ENCODE peak calls at places on chromosomes 1 and 21, in ten cellular contexts. J is stimulated activated CD8-positive, alpha-beta memory T cell treated with anti-CD3 and anti-CD28 coated beads, Interleukin-7, amount 100 ng/mL, for 1 hour; U is caudate nucleus; O is hypothalamus; K is amniotic stem cell; H is Kasumi-1; G is Panc1; P is foreskin keratinocyte; N is T follicular helper cell; A is uterus. I is an unnamed sample.

GRCh38 chr1:39940253-39940652 is 14.7 kb upstream of the MFSD2A start:
- DNase-seq in J (no peak), U (no peak), O (no peak), K (no peak), H (peak; percentile 35), G (no peak), P (no peak), N (no peak), A (no peak), I (no peak)

GRCh38 chr1:63054184-63054583 is 268.2 kb upstream of the FOXD3 start:
- DNase-seq in J (no peak), U (no peak), O (no peak), K (no peak), H (no peak), G (no peak), P (no peak), N (no peak), A (no peak), I (no peak)

GRCh38 chr1:221478050-221478949 is 263.6 kb downstream of the DUSP10 start:
- DNase-seq in J (peak; percentile 28), U (peak; percentile 28), O (peak; percentile 6), K (peak; percentile 78), H (peak; percentile 73), G (peak; percentile 69), P (peak; percentile 60), N (peak; percentile 18), A (peak; percentile 22), I (peak; percentile 84)

GRCh38 chr1:221598122-221598521 is 143.8 kb downstream of the DUSP10 start:
- DNase-seq in J (no peak), U (no peak), O (no peak), K (no peak), H (no peak), G (no peak), P (no peak), N (no peak), A (no peak), I (no peak)

GRCh38 chr1:226945858-226946245 is 5.8 kb downstream of the COQ8A start:
- DNase-seq in J (no peak), U (no peak), O (no peak), K (no peak), H (no peak), G (no peak), P (no peak), N (no peak), A (no peak), I (no peak)

GRCh38 chr1:219587817-219588561 is 24.9 kb downstream of the ZC3H11B start:
- DNase-seq in J (no peak), U (no peak), O (no peak), K (peak; percentile 31), H (peak; percentile 97), G (no peak), P (no peak), N (no peak), A (no peak), I (no peak)

GRCh38 chr21:15309721-15310120 is 244.9 kb upstream of the NRIP1 start:
- DNase-seq in J (no peak), U (no peak), O (no peak), K (no peak), H (no peak), G (no peak), P (no peak), N (no peak), A (no peak), I (no peak)

GRCh38 chr1:5949074-5949760 is 43.0 kb downstream of the NPHP4 start:
- DNase-seq in J (no peak), U (no peak), O (no peak), K (no peak), H (no peak), G (no peak), P (no peak), N (no peak), A (no peak), I (peak; percentile 41)

GRCh38 chr1:208233978-208234377 is 10.2 kb downstream of the PLXNA2 start:
- DNase-seq in J (no peak), U (no peak), O (no peak), K (no peak), H (no peak), G (no peak), P (no peak), N (no peak), A (no peak), I (no peak)

GRCh38 chr1:79848316-79848715 is 841.8 kb upstream of the ADGRL4 start:
- DNase-seq in J (no peak), U (no peak), O (no peak), K (no peak), H (no peak), G (no peak), P (peak; percentile 70), N (no peak), A (no peak), I (no peak)

GRCh38 chr1:107964397-107965111 is 426 bp downstream of the VAV3 start:
- DNase-seq in J (no peak), U (no peak), O (no peak), K (no peak), H (peak; percentile 48), G (no peak), P (peak; percentile 35), N (no peak), A (no peak), I (peak; percentile 28)

GRCh38 chr1:209989525-209989924 is 51.5 kb downstream of the SYT14 start:
- DNase-seq in J (no peak), U (no peak), O (no peak), K (no peak), H (peak; percentile 59), G (no peak), P (no peak), N (no peak), A (no peak), I (peak; percentile 8)

GRCh38 chr1:155166373-155167165 is 6.5 kb downstream of the KRTCAP2 start:
- DNase-seq in J (no peak), U (peak; percentile 24), O (no peak), K (no peak), H (peak; percentile 89), G (no peak), P (no peak), N (no peak), A (peak; percentile 70), I (no peak)

GRCh38 chr1:159854101-159854692 is 8.3 kb downstream of the VSIG8 start:
- DNase-seq in J (no peak), U (peak; percentile 68), O (peak; percentile 50), K (no peak), H (no peak), G (no peak), P (no peak), N (no peak), A (peak; percentile 71), I (peak; percentile 90)

GRCh38 chr1:92843429-92844352 is 11.9 kb downstream of the RPL5 start:
- DNase-seq in J (no peak), U (no peak), O (no peak), K (no peak), H (no peak), G (no peak), P (no peak), N (no peak), A (no peak), I (no peak)

GRCh38 chr1:72013161-72013560 is 269.2 kb downstream of the NEGR1 start:
- DNase-seq in J (no peak), U (no peak), O (no peak), K (no peak), H (no peak), G (no peak), P (no peak), N (no peak), A (no peak), I (no peak)

GRCh38 chr1:226733309-226733708 is 5.8 kb downstream of the ITPKB start:
- DNase-seq in J (no peak), U (no peak), O (no peak), K (no peak), H (no peak), G (no peak), P (no peak), N (no peak), A (no peak), I (no peak)

GRCh38 chr1:23868848-23869450 is 859 bp upstream of the FUCA1 start:
- DNase-seq in J (no peak), U (no peak), O (no peak), K (no peak), H (no peak), G (no peak), P (no peak), N (no peak), A (no peak), I (no peak)

GRCh38 chr1:235297579-235297978 is 30.4 kb downstream of the ARID4B start:
- DNase-seq in J (no peak), U (no peak), O (no peak), K (no peak), H (no peak), G (no peak), P (no peak), N (no peak), A (no peak), I (no peak)

GRCh38 chr1:155961937-155962336 is 16.4 kb downstream of the ARHGEF2 start:
- DNase-seq in J (no peak), U (peak; percentile 30), O (peak; percentile 37), K (peak; percentile 85), H (no peak), G (peak; percentile 94), P (peak; percentile 94), N (no peak), A (peak; percentile 75), I (no peak)

GRCh38 chr21:41466024-41466820 is 40.2 kb downstream of the MX1 start:
- DNase-seq in J (no peak), U (no peak), O (no peak), K (no peak), H (no peak), G (no peak), P (no peak), N (no peak), A (no peak), I (no peak)

GRCh38 chr1:150551049-150551783 is 2.0 kb downstream of the ADAMTSL4 start:
- DNase-seq in J (no peak), U (no peak), O (no peak), K (no peak), H (peak; percentile 72), G (no peak), P (no peak), N (no peak), A (no peak), I (no peak)

GRCh38 chr1:143735764-143736461 is 235.9 kb downstream of the FAM72C start:
- DNase-seq in J (no peak), U (no peak), O (no peak), K (no peak), H (no peak), G (no peak), P (peak; percentile 42), N (no peak), A (no peak), I (no peak)

GRCh38 chr1:9482816-9483572 is 56.3 kb upstream of the SLC25A33 start:
- DNase-seq in J (no peak), U (no peak), O (no peak), K (no peak), H (no peak), G (no peak), P (no peak), N (no peak), A (no peak), I (no peak)

GRCh38 chr1:11804666-11805453 is 904 bp downstream of the MTHFR start:
- DNase-seq in J (no peak), U (peak; percentile 6), O (no peak), K (no peak), H (peak; percentile 21), G (no peak), P (peak; percentile 32), N (peak; percentile 15), A (peak; percentile 77), I (peak; percentile 84)

GRCh38 chr1:241269116-241269515 is 87.9 kb downstream of the RGS7 start:
- DNase-seq in J (no peak), U (no peak), O (no peak), K (no peak), H (no peak), G (no peak), P (no peak), N (no peak), A (no peak), I (no peak)

GRCh38 chr1:181704556-181704955 is 221.2 kb downstream of the CACNA1E start:
- DNase-seq in J (no peak), U (no peak), O (no peak), K (no peak), H (no peak), G (no peak), P (no peak), N (no peak), A (no peak), I (no peak)

GRCh38 chr1:31745071-31745897 is 18.9 kb downstream of the ADGRB2 start:
- DNase-seq in J (no peak), U (peak; percentile 37), O (peak; percentile 46), K (peak; percentile 31), H (peak; percentile 62), G (no peak), P (no peak), N (peak; percentile 20), A (peak; percentile 65), I (peak; percentile 81)